ENCODE peak calls at places on chromosomes 13 and 19, in nine cellular contexts. One of them, this sample, is unnamed.

GRCh38 chr13:32019612-32020233 is 11.9 kb upstream of the FRY start:
- DNase-seq in neural progenitor cell: peak
- DNase-seq in CD8-positive, alpha-beta T cell: peak
- DNase-seq in Caco-2: peak
- DNase-seq in upper lobe of left lung: no peak
- DNase-seq in heart right ventricle: no peak
- DNase-seq in brain microvascular endothelial cell: peak
- DNase-seq in endothelial cell: peak
- DNase-seq in A673: peak
- DNase-seq in this sample: peak

GRCh38 chr19:5567971-5568407 is 236 bp upstream of the TINCR start:
- DNase-seq in neural progenitor cell: no peak
- DNase-seq in CD8-positive, alpha-beta T cell: no peak
- DNase-seq in Caco-2: no peak
- DNase-seq in upper lobe of left lung: no peak
- DNase-seq in heart right ventricle: no peak
- DNase-seq in brain microvascular endothelial cell: no peak
- DNase-seq in endothelial cell: no peak
- DNase-seq in A673: no peak
- DNase-seq in this sample: no peak

GRCh38 chr19:7159105-7159933 is 89.8 kb downstream of the ZNF557 start:
- DNase-seq in neural progenitor cell: no peak
- DNase-seq in CD8-positive, alpha-beta T cell: no peak
- DNase-seq in Caco-2: no peak
- DNase-seq in upper lobe of left lung: no peak
- DNase-seq in heart right ventricle: peak
- DNase-seq in brain microvascular endothelial cell: peak
- DNase-seq in endothelial cell: no peak
- DNase-seq in A673: peak
- DNase-seq in this sample: no peak

GRCh38 chr13:37701972-37702371 is 103.4 kb upstream of the POSTN start:
- DNase-seq in neural progenitor cell: no peak
- DNase-seq in CD8-positive, alpha-beta T cell: no peak
- DNase-seq in Caco-2: no peak
- DNase-seq in upper lobe of left lung: no peak
- DNase-seq in heart right ventricle: no peak
- DNase-seq in brain microvascular endothelial cell: peak
- DNase-seq in endothelial cell: no peak
- DNase-seq in A673: peak
- DNase-seq in this sample: no peak

GRCh38 chr19:30718728-30719127 is 346.5 kb downstream of the ZNF536 start:
- DNase-seq in neural progenitor cell: no peak
- DNase-seq in CD8-positive, alpha-beta T cell: no peak
- DNase-seq in Caco-2: no peak
- DNase-seq in upper lobe of left lung: no peak
- DNase-seq in heart right ventricle: no peak
- DNase-seq in brain microvascular endothelial cell: no peak
- DNase-seq in endothelial cell: no peak
- DNase-seq in A673: peak
- DNase-seq in this sample: peak

GRCh38 chr13:98706446-98707110 is 45.9 kb downstream of the SLC15A1 start:
- DNase-seq in neural progenitor cell: no peak
- DNase-seq in CD8-positive, alpha-beta T cell: no peak
- DNase-seq in Caco-2: peak
- DNase-seq in upper lobe of left lung: no peak
- DNase-seq in heart right ventricle: no peak
- DNase-seq in brain microvascular endothelial cell: peak
- DNase-seq in endothelial cell: no peak
- DNase-seq in A673: no peak
- DNase-seq in this sample: no peak

GRCh38 chr19:35168261-35168660 is 13.7 kb downstream of the FXYD5 start:
- DNase-seq in neural progenitor cell: no peak
- DNase-seq in CD8-positive, alpha-beta T cell: no peak
- DNase-seq in Caco-2: no peak
- DNase-seq in upper lobe of left lung: no peak
- DNase-seq in heart right ventricle: no peak
- DNase-seq in brain microvascular endothelial cell: no peak
- DNase-seq in endothelial cell: no peak
- DNase-seq in A673: no peak
- DNase-seq in this sample: no peak

GRCh38 chr13:94933230-94933751 is 220.9 kb upstream of the SOX21 start:
- DNase-seq in neural progenitor cell: no peak
- DNase-seq in CD8-positive, alpha-beta T cell: no peak
- DNase-seq in Caco-2: no peak
- DNase-seq in upper lobe of left lung: no peak
- DNase-seq in heart right ventricle: no peak
- DNase-seq in brain microvascular endothelial cell: no peak
- DNase-seq in endothelial cell: no peak
- DNase-seq in A673: no peak
- DNase-seq in this sample: peak

GRCh38 chr19:738509-739128 is 12.3 kb upstream of the MISP start:
- DNase-seq in neural progenitor cell: no peak
- DNase-seq in CD8-positive, alpha-beta T cell: no peak
- DNase-seq in Caco-2: peak
- DNase-seq in upper lobe of left lung: peak
- DNase-seq in heart right ventricle: no peak
- DNase-seq in brain microvascular endothelial cell: no peak
- DNase-seq in endothelial cell: no peak
- DNase-seq in A673: no peak
- DNase-seq in this sample: no peak

GRCh38 chr19:742540-743075 is 8.3 kb upstream of the MISP start:
- DNase-seq in neural progenitor cell: no peak
- DNase-seq in CD8-positive, alpha-beta T cell: no peak
- DNase-seq in Caco-2: no peak
- DNase-seq in upper lobe of left lung: no peak
- DNase-seq in heart right ventricle: no peak
- DNase-seq in brain microvascular endothelial cell: no peak
- DNase-seq in endothelial cell: no peak
- DNase-seq in A673: no peak
- DNase-seq in this sample: no peak

GRCh38 chr19:739998-740715 is 10.8 kb upstream of the MISP start:
- DNase-seq in neural progenitor cell: no peak
- DNase-seq in CD8-positive, alpha-beta T cell: no peak
- DNase-seq in Caco-2: no peak
- DNase-seq in upper lobe of left lung: peak
- DNase-seq in heart right ventricle: no peak
- DNase-seq in brain microvascular endothelial cell: no peak
- DNase-seq in endothelial cell: no peak
- DNase-seq in A673: no peak
- DNase-seq in this sample: no peak

GRCh38 chr19:743168-743687 is 7.7 kb upstream of the MISP start:
- DNase-seq in neural progenitor cell: no peak
- DNase-seq in CD8-positive, alpha-beta T cell: no peak
- DNase-seq in Caco-2: peak
- DNase-seq in upper lobe of left lung: no peak
- DNase-seq in heart right ventricle: no peak
- DNase-seq in brain microvascular endothelial cell: no peak
- DNase-seq in endothelial cell: no peak
- DNase-seq in A673: no peak
- DNase-seq in this sample: no peak

DNA sequence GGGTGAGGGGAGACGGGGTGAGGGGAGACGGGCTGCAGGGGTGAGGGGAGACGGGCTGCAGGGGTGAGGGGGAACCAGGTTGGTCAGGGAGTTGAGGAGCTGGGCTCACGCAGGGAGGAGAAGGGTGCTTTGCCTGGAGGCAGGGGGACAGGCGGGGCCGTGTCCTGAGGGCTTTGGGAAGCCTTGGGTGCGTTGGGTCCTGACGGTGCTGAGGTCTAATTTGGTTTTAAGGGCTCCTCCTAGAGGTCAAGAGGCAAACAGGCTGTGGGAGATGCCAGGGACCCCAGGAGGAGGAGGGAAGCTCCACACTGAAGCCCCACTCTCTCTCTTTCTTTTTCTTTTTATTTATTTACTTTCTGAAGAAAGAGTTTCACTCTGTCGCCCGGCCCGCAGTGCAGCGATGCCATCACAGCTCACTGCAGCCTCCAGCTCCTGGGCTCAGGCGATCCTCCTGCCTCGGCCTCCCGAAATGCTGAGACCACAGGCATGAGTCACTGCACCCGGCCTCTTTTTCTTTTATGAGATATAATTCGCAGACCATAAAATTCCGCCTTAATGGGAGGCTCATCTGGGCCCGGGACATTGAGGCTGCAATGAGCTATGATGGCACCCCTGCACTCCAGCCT is 9.3 kb upstream of the MISP start:
- DNase-seq in neural progenitor cell: peak
- DNase-seq in CD8-positive, alpha-beta T cell: no peak
- DNase-seq in Caco-2: peak
- DNase-seq in upper lobe of left lung: peak
- DNase-seq in heart right ventricle: no peak
- DNase-seq in brain microvascular endothelial cell: no peak
- DNase-seq in endothelial cell: peak
- DNase-seq in A673: peak
- DNase-seq in this sample: peak
- TF ChIP-seq CTCF in neural progenitor cell: peak
- TF ChIP-seq CTCF in CD8-positive, alpha-beta T cell: no peak
- TF ChIP-seq CTCF in Caco-2: no peak
- TF ChIP-seq CTCF in upper lobe of left lung: no peak
- TF ChIP-seq CTCF in heart right ventricle: no peak
- TF ChIP-seq CTCF in brain microvascular endothelial cell: peak
- TF ChIP-seq CTCF in endothelial cell: no peak
- TF ChIP-seq CTCF in A673: peak
- TF ChIP-seq CTCF in this sample: peak

GRCh38 chr13:70310720-70311119 is 202.5 kb upstream of the KLHL1 start:
- DNase-seq in neural progenitor cell: peak
- DNase-seq in CD8-positive, alpha-beta T cell: no peak
- DNase-seq in Caco-2: peak
- DNase-seq in upper lobe of left lung: no peak
- DNase-seq in heart right ventricle: no peak
- DNase-seq in brain microvascular endothelial cell: peak
- DNase-seq in endothelial cell: peak
- DNase-seq in A673: peak
- DNase-seq in this sample: peak
- TF ChIP-seq CTCF in neural progenitor cell: peak
- TF ChIP-seq CTCF in CD8-positive, alpha-beta T cell: no peak
- TF ChIP-seq CTCF in Caco-2: peak
- TF ChIP-seq CTCF in upper lobe of left lung: no peak
- TF ChIP-seq CTCF in heart right ventricle: no peak
- TF ChIP-seq CTCF in brain microvascular endothelial cell: peak
- TF ChIP-seq CTCF in endothelial cell: no peak
- TF ChIP-seq CTCF in A673: peak
- TF ChIP-seq CTCF in this sample: peak

GRCh38 chr13:110138009-110138699 is 168.8 kb downstream of the COL4A1 start:
- DNase-seq in neural progenitor cell: peak
- DNase-seq in CD8-positive, alpha-beta T cell: peak
- DNase-seq in Caco-2: peak
- DNase-seq in upper lobe of left lung: peak
- DNase-seq in heart right ventricle: peak
- DNase-seq in brain microvascular endothelial cell: peak
- DNase-seq in endothelial cell: peak
- DNase-seq in A673: peak
- DNase-seq in this sample: peak
- TF ChIP-seq CTCF in neural progenitor cell: peak
- TF ChIP-seq CTCF in CD8-positive, alpha-beta T cell: no peak
- TF ChIP-seq CTCF in Caco-2: no peak
- TF ChIP-seq CTCF in upper lobe of left lung: no peak
- TF ChIP-seq CTCF in heart right ventricle: no peak
- TF ChIP-seq CTCF in brain microvascular endothelial cell: no peak
- TF ChIP-seq CTCF in endothelial cell: no peak
- TF ChIP-seq CTCF in A673: no peak
- TF ChIP-seq CTCF in this sample: peak

GRCh38 chr13:18943721-18944391 is 237.8 kb downstream of the TUBA3C start:
- DNase-seq in neural progenitor cell: no peak
- DNase-seq in CD8-positive, alpha-beta T cell: no peak
- DNase-seq in Caco-2: no peak
- DNase-seq in upper lobe of left lung: peak
- DNase-seq in heart right ventricle: no peak
- DNase-seq in brain microvascular endothelial cell: no peak
- DNase-seq in endothelial cell: no peak
- DNase-seq in A673: no peak
- DNase-seq in this sample: no peak
- TF ChIP-seq CTCF in neural progenitor cell: no peak
- TF ChIP-seq CTCF in CD8-positive, alpha-beta T cell: no peak
- TF ChIP-seq CTCF in Caco-2: no peak
- TF ChIP-seq CTCF in upper lobe of left lung: no peak
- TF ChIP-seq CTCF in heart right ventricle: no peak
- TF ChIP-seq CTCF in brain microvascular endothelial cell: no peak
- TF ChIP-seq CTCF in endothelial cell: no peak
- TF ChIP-seq CTCF in A673: no peak
- TF ChIP-seq CTCF in this sample: no peak

DNA sequence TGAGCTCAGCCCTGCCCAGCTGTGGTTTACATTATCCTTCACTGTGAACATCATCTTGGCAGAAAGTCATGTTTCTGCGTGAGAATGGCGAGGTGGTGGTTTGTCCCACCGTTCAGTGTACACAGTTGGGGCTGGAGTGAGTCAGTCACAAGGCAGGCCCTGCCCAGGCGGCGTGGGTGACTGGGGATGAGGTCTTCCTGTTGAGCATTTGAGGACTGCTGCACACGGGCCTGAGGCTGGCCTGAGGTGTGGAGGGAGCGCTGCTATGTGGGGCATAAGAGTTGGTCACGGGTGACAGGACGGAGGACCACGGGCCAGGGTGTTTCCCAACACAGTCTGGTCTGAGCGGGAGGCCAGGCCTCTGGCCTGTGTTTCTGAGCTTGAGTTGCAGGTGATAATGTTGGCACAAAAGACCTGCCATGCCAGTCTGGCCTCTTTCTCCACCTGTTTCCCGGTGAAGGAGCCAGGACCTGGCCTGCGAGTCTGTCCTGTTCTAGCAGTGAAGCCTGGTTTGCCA is 13.4 kb upstream of the C19orf33 start:
- DNase-seq in neural progenitor cell: no peak
- DNase-seq in CD8-positive, alpha-beta T cell: no peak
- DNase-seq in Caco-2: no peak
- DNase-seq in upper lobe of left lung: no peak
- DNase-seq in heart right ventricle: no peak
- DNase-seq in brain microvascular endothelial cell: peak
- DNase-seq in endothelial cell: no peak
- DNase-seq in A673: no peak
- DNase-seq in this sample: no peak
- TF ChIP-seq CTCF in neural progenitor cell: no peak
- TF ChIP-seq CTCF in CD8-positive, alpha-beta T cell: no peak
- TF ChIP-seq CTCF in Caco-2: no peak
- TF ChIP-seq CTCF in upper lobe of left lung: no peak
- TF ChIP-seq CTCF in heart right ventricle: no peak
- TF ChIP-seq CTCF in brain microvascular endothelial cell: no peak
- TF ChIP-seq CTCF in endothelial cell: no peak
- TF ChIP-seq CTCF in A673: no peak
- TF ChIP-seq CTCF in this sample: no peak

GRCh38 chr13:110507678-110508381 is 53.7 kb downstream of the RAB20 start:
- DNase-seq in neural progenitor cell: no peak
- DNase-seq in CD8-positive, alpha-beta T cell: no peak
- DNase-seq in Caco-2: peak
- DNase-seq in upper lobe of left lung: peak
- DNase-seq in heart right ventricle: peak
- DNase-seq in brain microvascular endothelial cell: no peak
- DNase-seq in endothelial cell: no peak
- DNase-seq in A673: no peak
- DNase-seq in this sample: no peak
- TF ChIP-seq CTCF in neural progenitor cell: no peak
- TF ChIP-seq CTCF in CD8-positive, alpha-beta T cell: no peak
- TF ChIP-seq CTCF in Caco-2: peak
- TF ChIP-seq CTCF in upper lobe of left lung: peak
- TF ChIP-seq CTCF in heart right ventricle: no peak
- TF ChIP-seq CTCF in brain microvascular endothelial cell: peak
- TF ChIP-seq CTCF in endothelial cell: no peak
- TF ChIP-seq CTCF in A673: no peak
- TF ChIP-seq CTCF in this sample: no peak

GRCh38 chr13:52862358-52863206 is 14.1 kb upstream of the PCDH8 start:
- DNase-seq in neural progenitor cell: peak
- DNase-seq in CD8-positive, alpha-beta T cell: no peak
- DNase-seq in Caco-2: peak
- DNase-seq in upper lobe of left lung: no peak
- DNase-seq in heart right ventricle: no peak
- DNase-seq in brain microvascular endothelial cell: no peak
- DNase-seq in endothelial cell: peak
- DNase-seq in A673: peak
- DNase-seq in this sample: no peak
- TF ChIP-seq CTCF in neural progenitor cell: peak
- TF ChIP-seq CTCF in CD8-positive, alpha-beta T cell: peak
- TF ChIP-seq CTCF in Caco-2: peak
- TF ChIP-seq CTCF in upper lobe of left lung: no peak
- TF ChIP-seq CTCF in heart right ventricle: peak
- TF ChIP-seq CTCF in brain microvascular endothelial cell: peak
- TF ChIP-seq CTCF in endothelial cell: peak
- TF ChIP-seq CTCF in A673: peak
- TF ChIP-seq CTCF in this sample: peak

This sample was measured in WERI-Rb-1.